ENCODE peak calls at places on chromosomes 3 and 15, in eight cellular contexts. A is NB4, R is endodermal cell, K is heart left ventricle, P is Kasumi-1, I is progenitor cell of endocrine pancreas, E is non-pigmented ciliary epithelial cell, X is NCI-H1417. B is an unnamed sample.

GRCh38 chr3:71532639-71533395 is 50.7 kb downstream of the FOXP1 start:
- DNase-seq in A (peak), R (no peak), K (no peak), P (no peak), I (no peak), E (no peak), X (no peak), B (no peak)

GRCh38 chr3:74344865-74345264 is 269.6 kb downstream of the CNTN3 start:
- DNase-seq in A (no peak), R (no peak), K (no peak), P (no peak), I (no peak), E (no peak), X (no peak), B (no peak)

GRCh38 chr15:55770808-55771207 is 27.9 kb upstream of the PRTG start:
- DNase-seq in A (no peak), R (no peak), K (no peak), P (no peak), I (no peak), E (no peak), X (no peak), B (no peak)

GRCh38 chr3:60708191-60708975 is 542.9 kb downstream of the FHIT start:
- DNase-seq in A (no peak), R (no peak), K (no peak), P (no peak), I (no peak), E (peak), X (peak), B (no peak)

GRCh38 chr3:64440498-64440897 is 215.2 kb upstream of the PRICKLE2 start:
- DNase-seq in A (no peak), R (no peak), K (no peak), P (no peak), I (no peak), E (peak), X (peak), B (no peak)

GRCh38 chr3:32934150-32934742 is 17.2 kb upstream of the CCR4 start:
- DNase-seq in A (peak), R (peak), K (no peak), P (peak), I (no peak), E (no peak), X (peak), B (no peak)

GRCh38 chr3:29708884-29709283 is 428.0 kb downstream of the RBMS3 start:
- DNase-seq in A (no peak), R (no peak), K (peak), P (no peak), I (no peak), E (no peak), X (no peak), B (no peak)

GRCh38 chr3:195114786-195115597 is 156.0 kb downstream of the XXYLT1 start:
- DNase-seq in A (no peak), R (no peak), K (no peak), P (no peak), I (no peak), E (no peak), X (no peak), B (no peak)

GRCh38 chr3:88150371-88150770 is 612 bp downstream of the C3orf38 start:
- DNase-seq in A (peak), R (no peak), K (no peak), P (peak), I (no peak), E (no peak), X (no peak), B (no peak)

GRCh38 chr3:8622873-8623725 is 21.5 kb downstream of the SSUH2 start:
- DNase-seq in A (peak), R (peak), K (peak), P (peak), I (peak), E (no peak), X (peak), B (peak)

GRCh38 chr3:61858054-61858453 is 296.7 kb downstream of the PTPRG start:
- DNase-seq in A (peak), R (no peak), K (no peak), P (peak), I (no peak), E (no peak), X (peak), B (no peak)

GRCh38 chr3:109275702-109276293 is 40.5 kb downstream of the DPPA2 start:
- DNase-seq in A (peak), R (peak), K (no peak), P (peak), I (peak), E (no peak), X (peak), B (peak)

GRCh38 chr15:64232400-64232799 is 69.6 kb upstream of the PPIB start:
- DNase-seq in A (no peak), R (no peak), K (no peak), P (no peak), I (no peak), E (peak), X (no peak), B (no peak)

GRCh38 chr3:186318135-186318534 is 43.9 kb downstream of the DGKG start:
- DNase-seq in A (no peak), R (peak), K (no peak), P (no peak), I (no peak), E (peak), X (no peak), B (no peak)

GRCh38 chr15:70627734-70628541 is 135.4 kb downstream of the UACA start:
- DNase-seq in A (peak), R (no peak), K (no peak), P (no peak), I (no peak), E (no peak), X (peak), B (no peak)

GRCh38 chr15:66720206-66721010 is 18.4 kb downstream of the SMAD6 start:
- DNase-seq in A (no peak), R (no peak), K (no peak), P (no peak), I (no peak), E (no peak), X (no peak), B (no peak)

GRCh38 chr15:70912187-70912586 is 19.6 kb downstream of the LRRC49 start:
- DNase-seq in A (no peak), R (no peak), K (no peak), P (no peak), I (no peak), E (no peak), X (no peak), B (no peak)

GRCh38 chr3:129632056-129632455 is 25.6 kb upstream of the PLXND1 start:
- DNase-seq in A (no peak), R (peak), K (no peak), P (no peak), I (no peak), E (no peak), X (no peak), B (no peak)

GRCh38 chr15:37773111-37773860 is 161.2 kb upstream of the TMCO5A start:
- DNase-seq in A (no peak), R (no peak), K (no peak), P (no peak), I (no peak), E (peak), X (no peak), B (no peak)

GRCh38 chr3:43647331-43648166 is 25.7 kb upstream of the ANO10 start:
- DNase-seq in A (no peak), R (no peak), K (no peak), P (no peak), I (no peak), E (no peak), X (no peak), B (no peak)

GRCh38 chr3:102460579-102460978 is 25.8 kb downstream of the ZPLD1 start:
- DNase-seq in A (no peak), R (no peak), K (no peak), P (no peak), I (no peak), E (no peak), X (no peak), B (no peak)

GRCh38 chr3:157110761-157111238 is 49.1 kb downstream of the CCNL1 start:
- DNase-seq in A (no peak), R (no peak), K (peak), P (no peak), I (no peak), E (no peak), X (no peak), B (no peak)

GRCh38 chr3:126349071-126349470 is 8.1 kb downstream of the KLF15 start:
- DNase-seq in A (no peak), R (no peak), K (peak), P (no peak), I (no peak), E (no peak), X (no peak), B (no peak)

GRCh38 chr3:166367947-166368533 is 530.8 kb upstream of the BCHE start:
- DNase-seq in A (no peak), R (no peak), K (no peak), P (peak), I (no peak), E (no peak), X (peak), B (no peak)

GRCh38 chr3:45165497-45166282 is 19.5 kb upstream of the CDCP1 start:
- DNase-seq in A (no peak), R (no peak), K (no peak), P (no peak), I (no peak), E (no peak), X (no peak), B (no peak)

GRCh38 chr15:51051776-51052175 is 42.9 kb downstream of the TNFAIP8L3 start:
- DNase-seq in A (no peak), R (no peak), K (peak), P (peak), I (no peak), E (no peak), X (no peak), B (no peak)

GRCh38 chr3:122416966-122417365 is 1.1 kb upstream of the WDR5B start:
- DNase-seq in A (no peak), R (no peak), K (no peak), P (no peak), I (no peak), E (no peak), X (no peak), B (peak)

B was measured in ELF-1.